ENCODE peak calls at places on chromosomes 12 and 14, in ten cellular contexts. One of them, this sample, is unnamed.

GRCh38 chr14:97120204-97121120 is 323.3 kb downstream of the VRK1 start:
- DNase-seq in uterus: no peak
- DNase-seq in NCI-H1105: no peak
- DNase-seq in lower lobe of right lung: no peak
- DNase-seq in thyroid gland: peak
- DNase-seq in effector memory CD4-positive, alpha-beta T cell: no peak
- DNase-seq in H9: no peak
- DNase-seq in HuH-7: no peak
- DNase-seq in CD8-positive, alpha-beta T cell: peak
- DNase-seq in stimulated activated CD4-positive, alpha-beta T cell treated with anti-CD3 and anti-CD28 coated beads, Interleukin-4, amount 100 ng/mL, for 1 hour: peak
- DNase-seq in this sample: no peak

GRCh38 chr12:33876618-33877017 is 145.7 kb upstream of the ALG10 start:
- DNase-seq in uterus: no peak
- DNase-seq in NCI-H1105: no peak
- DNase-seq in lower lobe of right lung: no peak
- DNase-seq in thyroid gland: no peak
- DNase-seq in effector memory CD4-positive, alpha-beta T cell: no peak
- DNase-seq in H9: no peak
- DNase-seq in HuH-7: no peak
- DNase-seq in CD8-positive, alpha-beta T cell: no peak
- DNase-seq in stimulated activated CD4-positive, alpha-beta T cell treated with anti-CD3 and anti-CD28 coated beads, Interleukin-4, amount 100 ng/mL, for 1 hour: no peak
- DNase-seq in this sample: no peak

GRCh38 chr12:114119316-114119715 is 153.2 kb upstream of the RBM19 start:
- DNase-seq in uterus: no peak
- DNase-seq in NCI-H1105: no peak
- DNase-seq in lower lobe of right lung: no peak
- DNase-seq in thyroid gland: no peak
- DNase-seq in effector memory CD4-positive, alpha-beta T cell: no peak
- DNase-seq in H9: no peak
- DNase-seq in HuH-7: no peak
- DNase-seq in CD8-positive, alpha-beta T cell: no peak
- DNase-seq in stimulated activated CD4-positive, alpha-beta T cell treated with anti-CD3 and anti-CD28 coated beads, Interleukin-4, amount 100 ng/mL, for 1 hour: no peak
- DNase-seq in this sample: no peak

GRCh38 chr12:80041691-80042090 is 57.6 kb upstream of the OTOGL start:
- DNase-seq in uterus: no peak
- DNase-seq in NCI-H1105: no peak
- DNase-seq in lower lobe of right lung: no peak
- DNase-seq in thyroid gland: no peak
- DNase-seq in effector memory CD4-positive, alpha-beta T cell: no peak
- DNase-seq in H9: no peak
- DNase-seq in HuH-7: no peak
- DNase-seq in CD8-positive, alpha-beta T cell: no peak
- DNase-seq in stimulated activated CD4-positive, alpha-beta T cell treated with anti-CD3 and anti-CD28 coated beads, Interleukin-4, amount 100 ng/mL, for 1 hour: no peak
- DNase-seq in this sample: no peak

GRCh38 chr14:75783184-75783583 is 122.1 kb downstream of the TTLL5 start:
- DNase-seq in uterus: no peak
- DNase-seq in NCI-H1105: no peak
- DNase-seq in lower lobe of right lung: no peak
- DNase-seq in thyroid gland: no peak
- DNase-seq in effector memory CD4-positive, alpha-beta T cell: no peak
- DNase-seq in H9: no peak
- DNase-seq in HuH-7: no peak
- DNase-seq in CD8-positive, alpha-beta T cell: no peak
- DNase-seq in stimulated activated CD4-positive, alpha-beta T cell treated with anti-CD3 and anti-CD28 coated beads, Interleukin-4, amount 100 ng/mL, for 1 hour: no peak
- DNase-seq in this sample: no peak

GRCh38 chr14:97499790-97500481 is 702.8 kb downstream of the VRK1 start:
- DNase-seq in uterus: no peak
- DNase-seq in NCI-H1105: no peak
- DNase-seq in lower lobe of right lung: no peak
- DNase-seq in thyroid gland: no peak
- DNase-seq in effector memory CD4-positive, alpha-beta T cell: no peak
- DNase-seq in H9: no peak
- DNase-seq in HuH-7: no peak
- DNase-seq in CD8-positive, alpha-beta T cell: no peak
- DNase-seq in stimulated activated CD4-positive, alpha-beta T cell treated with anti-CD3 and anti-CD28 coated beads, Interleukin-4, amount 100 ng/mL, for 1 hour: no peak
- DNase-seq in this sample: no peak

GRCh38 chr12:2286461-2287131 is 233.8 kb downstream of the CACNA1C start:
- DNase-seq in uterus: no peak
- DNase-seq in NCI-H1105: no peak
- DNase-seq in lower lobe of right lung: no peak
- DNase-seq in thyroid gland: no peak
- DNase-seq in effector memory CD4-positive, alpha-beta T cell: no peak
- DNase-seq in H9: no peak
- DNase-seq in HuH-7: no peak
- DNase-seq in CD8-positive, alpha-beta T cell: no peak
- DNase-seq in stimulated activated CD4-positive, alpha-beta T cell treated with anti-CD3 and anti-CD28 coated beads, Interleukin-4, amount 100 ng/mL, for 1 hour: no peak
- DNase-seq in this sample: no peak

GRCh38 chr12:22443379-22444316 is 100.7 kb downstream of the C2CD5 start:
- DNase-seq in uterus: peak
- DNase-seq in NCI-H1105: peak
- DNase-seq in lower lobe of right lung: peak
- DNase-seq in thyroid gland: peak
- DNase-seq in effector memory CD4-positive, alpha-beta T cell: peak
- DNase-seq in H9: peak
- DNase-seq in HuH-7: peak
- DNase-seq in CD8-positive, alpha-beta T cell: peak
- DNase-seq in stimulated activated CD4-positive, alpha-beta T cell treated with anti-CD3 and anti-CD28 coated beads, Interleukin-4, amount 100 ng/mL, for 1 hour: peak
- DNase-seq in this sample: peak

GRCh38 chr14:83379371-83379770 is 1845.7 kb upstream of the SEL1L start:
- DNase-seq in uterus: no peak
- DNase-seq in NCI-H1105: no peak
- DNase-seq in lower lobe of right lung: no peak
- DNase-seq in thyroid gland: no peak
- DNase-seq in effector memory CD4-positive, alpha-beta T cell: no peak
- DNase-seq in H9: no peak
- DNase-seq in HuH-7: no peak
- DNase-seq in CD8-positive, alpha-beta T cell: no peak
- DNase-seq in stimulated activated CD4-positive, alpha-beta T cell treated with anti-CD3 and anti-CD28 coated beads, Interleukin-4, amount 100 ng/mL, for 1 hour: no peak
- DNase-seq in this sample: no peak

GRCh38 chr12:104734541-104735075 is 223.5 kb downstream of the SLC41A2 start:
- DNase-seq in uterus: no peak
- DNase-seq in NCI-H1105: no peak
- DNase-seq in lower lobe of right lung: no peak
- DNase-seq in thyroid gland: no peak
- DNase-seq in effector memory CD4-positive, alpha-beta T cell: no peak
- DNase-seq in H9: no peak
- DNase-seq in HuH-7: no peak
- DNase-seq in CD8-positive, alpha-beta T cell: no peak
- DNase-seq in stimulated activated CD4-positive, alpha-beta T cell treated with anti-CD3 and anti-CD28 coated beads, Interleukin-4, amount 100 ng/mL, for 1 hour: no peak
- DNase-seq in this sample: no peak

GRCh38 chr14:22821193-22822016 is 6.2 kb upstream of the SLC7A7 start:
- DNase-seq in uterus: no peak
- DNase-seq in NCI-H1105: no peak
- DNase-seq in lower lobe of right lung: no peak
- DNase-seq in thyroid gland: no peak
- DNase-seq in effector memory CD4-positive, alpha-beta T cell: no peak
- DNase-seq in H9: no peak
- DNase-seq in HuH-7: no peak
- DNase-seq in CD8-positive, alpha-beta T cell: no peak
- DNase-seq in stimulated activated CD4-positive, alpha-beta T cell treated with anti-CD3 and anti-CD28 coated beads, Interleukin-4, amount 100 ng/mL, for 1 hour: no peak
- DNase-seq in this sample: no peak

GRCh38 chr14:103378042-103378854 is 7.0 kb upstream of the MARK3 start:
- DNase-seq in uterus: no peak
- DNase-seq in NCI-H1105: no peak
- DNase-seq in lower lobe of right lung: no peak
- DNase-seq in thyroid gland: no peak
- DNase-seq in effector memory CD4-positive, alpha-beta T cell: no peak
- DNase-seq in H9: no peak
- DNase-seq in HuH-7: no peak
- DNase-seq in CD8-positive, alpha-beta T cell: no peak
- DNase-seq in stimulated activated CD4-positive, alpha-beta T cell treated with anti-CD3 and anti-CD28 coated beads, Interleukin-4, amount 100 ng/mL, for 1 hour: no peak
- DNase-seq in this sample: no peak

GRCh38 chr12:52428121-52428520 is 6.0 kb downstream of the KRT75 start:
- DNase-seq in uterus: no peak
- DNase-seq in NCI-H1105: no peak
- DNase-seq in lower lobe of right lung: no peak
- DNase-seq in thyroid gland: no peak
- DNase-seq in effector memory CD4-positive, alpha-beta T cell: no peak
- DNase-seq in H9: peak
- DNase-seq in HuH-7: no peak
- DNase-seq in CD8-positive, alpha-beta T cell: no peak
- DNase-seq in stimulated activated CD4-positive, alpha-beta T cell treated with anti-CD3 and anti-CD28 coated beads, Interleukin-4, amount 100 ng/mL, for 1 hour: no peak
- DNase-seq in this sample: peak

GRCh38 chr12:23473071-23473470 is 476.4 kb downstream of the SOX5 start:
- DNase-seq in uterus: no peak
- DNase-seq in NCI-H1105: no peak
- DNase-seq in lower lobe of right lung: no peak
- DNase-seq in thyroid gland: no peak
- DNase-seq in effector memory CD4-positive, alpha-beta T cell: no peak
- DNase-seq in H9: no peak
- DNase-seq in HuH-7: no peak
- DNase-seq in CD8-positive, alpha-beta T cell: no peak
- DNase-seq in stimulated activated CD4-positive, alpha-beta T cell treated with anti-CD3 and anti-CD28 coated beads, Interleukin-4, amount 100 ng/mL, for 1 hour: no peak
- DNase-seq in this sample: no peak

GRCh38 chr14:67131691-67132090 is 57.5 kb upstream of the GARIN2 start:
- DNase-seq in uterus: no peak
- DNase-seq in NCI-H1105: no peak
- DNase-seq in lower lobe of right lung: no peak
- DNase-seq in thyroid gland: no peak
- DNase-seq in effector memory CD4-positive, alpha-beta T cell: no peak
- DNase-seq in H9: no peak
- DNase-seq in HuH-7: no peak
- DNase-seq in CD8-positive, alpha-beta T cell: no peak
- DNase-seq in stimulated activated CD4-positive, alpha-beta T cell treated with anti-CD3 and anti-CD28 coated beads, Interleukin-4, amount 100 ng/mL, for 1 hour: no peak
- DNase-seq in this sample: no peak

GRCh38 chr12:101414533-101415119 is 7.1 kb upstream of the ARL1 start:
- DNase-seq in uterus: no peak
- DNase-seq in NCI-H1105: peak
- DNase-seq in lower lobe of right lung: no peak
- DNase-seq in thyroid gland: peak
- DNase-seq in effector memory CD4-positive, alpha-beta T cell: no peak
- DNase-seq in H9: peak
- DNase-seq in HuH-7: peak
- DNase-seq in CD8-positive, alpha-beta T cell: no peak
- DNase-seq in stimulated activated CD4-positive, alpha-beta T cell treated with anti-CD3 and anti-CD28 coated beads, Interleukin-4, amount 100 ng/mL, for 1 hour: no peak
- DNase-seq in this sample: peak

GRCh38 chr12:54287316-54288157 is 7.0 kb downstream of the HNRNPA1 start:
- DNase-seq in uterus: no peak
- DNase-seq in NCI-H1105: no peak
- DNase-seq in lower lobe of right lung: no peak
- DNase-seq in thyroid gland: no peak
- DNase-seq in effector memory CD4-positive, alpha-beta T cell: no peak
- DNase-seq in H9: peak
- DNase-seq in HuH-7: no peak
- DNase-seq in CD8-positive, alpha-beta T cell: no peak
- DNase-seq in stimulated activated CD4-positive, alpha-beta T cell treated with anti-CD3 and anti-CD28 coated beads, Interleukin-4, amount 100 ng/mL, for 1 hour: no peak
- DNase-seq in this sample: no peak

GRCh38 chr14:31486764-31487163 is 1.1 kb downstream of the GPR33 start:
- DNase-seq in uterus: no peak
- DNase-seq in NCI-H1105: no peak
- DNase-seq in lower lobe of right lung: no peak
- DNase-seq in thyroid gland: no peak
- DNase-seq in effector memory CD4-positive, alpha-beta T cell: no peak
- DNase-seq in H9: no peak
- DNase-seq in HuH-7: no peak
- DNase-seq in CD8-positive, alpha-beta T cell: no peak
- DNase-seq in stimulated activated CD4-positive, alpha-beta T cell treated with anti-CD3 and anti-CD28 coated beads, Interleukin-4, amount 100 ng/mL, for 1 hour: no peak
- DNase-seq in this sample: no peak

GRCh38 chr12:56082967-56083366 is 3.0 kb downstream of the ERBB3 start:
- DNase-seq in uterus: no peak
- DNase-seq in NCI-H1105: no peak
- DNase-seq in lower lobe of right lung: no peak
- DNase-seq in thyroid gland: no peak
- DNase-seq in effector memory CD4-positive, alpha-beta T cell: no peak
- DNase-seq in H9: no peak
- DNase-seq in HuH-7: no peak
- DNase-seq in CD8-positive, alpha-beta T cell: no peak
- DNase-seq in stimulated activated CD4-positive, alpha-beta T cell treated with anti-CD3 and anti-CD28 coated beads, Interleukin-4, amount 100 ng/mL, for 1 hour: no peak
- DNase-seq in this sample: no peak

GRCh38 chr12:103956515-103957027 is 9.1 kb upstream of the TDG start:
- DNase-seq in uterus: no peak
- DNase-seq in NCI-H1105: no peak
- DNase-seq in lower lobe of right lung: no peak
- DNase-seq in thyroid gland: peak
- DNase-seq in effector memory CD4-positive, alpha-beta T cell: no peak
- DNase-seq in H9: no peak
- DNase-seq in HuH-7: peak
- DNase-seq in CD8-positive, alpha-beta T cell: peak
- DNase-seq in stimulated activated CD4-positive, alpha-beta T cell treated with anti-CD3 and anti-CD28 coated beads, Interleukin-4, amount 100 ng/mL, for 1 hour: no peak
- DNase-seq in this sample: no peak

GRCh38 chr14:74243051-74243450 is 3.8 kb downstream of the VSX2 start:
- DNase-seq in uterus: no peak
- DNase-seq in NCI-H1105: no peak
- DNase-seq in lower lobe of right lung: no peak
- DNase-seq in thyroid gland: no peak
- DNase-seq in effector memory CD4-positive, alpha-beta T cell: no peak
- DNase-seq in H9: no peak
- DNase-seq in HuH-7: no peak
- DNase-seq in CD8-positive, alpha-beta T cell: no peak
- DNase-seq in stimulated activated CD4-positive, alpha-beta T cell treated with anti-CD3 and anti-CD28 coated beads, Interleukin-4, amount 100 ng/mL, for 1 hour: no peak
- DNase-seq in this sample: no peak

GRCh38 chr12:10285919-10286318 is 21.8 kb upstream of the KLRD1 start:
- DNase-seq in uterus: no peak
- DNase-seq in NCI-H1105: no peak
- DNase-seq in lower lobe of right lung: no peak
- DNase-seq in thyroid gland: no peak
- DNase-seq in effector memory CD4-positive, alpha-beta T cell: no peak
- DNase-seq in H9: no peak
- DNase-seq in HuH-7: no peak
- DNase-seq in CD8-positive, alpha-beta T cell: peak
- DNase-seq in stimulated activated CD4-positive, alpha-beta T cell treated with anti-CD3 and anti-CD28 coated beads, Interleukin-4, amount 100 ng/mL, for 1 hour: no peak
- DNase-seq in this sample: no peak

GRCh38 chr12:52527121-52527800 is 7.1 kb upstream of the KRT5 start:
- DNase-seq in uterus: no peak
- DNase-seq in NCI-H1105: no peak
- DNase-seq in lower lobe of right lung: no peak
- DNase-seq in thyroid gland: no peak
- DNase-seq in effector memory CD4-positive, alpha-beta T cell: no peak
- DNase-seq in H9: peak
- DNase-seq in HuH-7: no peak
- DNase-seq in CD8-positive, alpha-beta T cell: no peak
- DNase-seq in stimulated activated CD4-positive, alpha-beta T cell treated with anti-CD3 and anti-CD28 coated beads, Interleukin-4, amount 100 ng/mL, for 1 hour: no peak
- DNase-seq in this sample: no peak

GRCh38 chr14:93035917-93036651 is 79.6 kb downstream of the ITPK1 start:
- DNase-seq in uterus: peak
- DNase-seq in NCI-H1105: no peak
- DNase-seq in lower lobe of right lung: no peak
- DNase-seq in thyroid gland: no peak
- DNase-seq in effector memory CD4-positive, alpha-beta T cell: no peak
- DNase-seq in H9: no peak
- DNase-seq in HuH-7: no peak
- DNase-seq in CD8-positive, alpha-beta T cell: peak
- DNase-seq in stimulated activated CD4-positive, alpha-beta T cell treated with anti-CD3 and anti-CD28 coated beads, Interleukin-4, amount 100 ng/mL, for 1 hour: no peak
- DNase-seq in this sample: no peak

This sample was measured in WTC11.